ENCODE peak calls at places on chromosomes 12 and 14, in four cellular contexts. X is fibroblast of mammary gland, Y is globus pallidus, K is hepatic stellate cell. I is an unnamed sample.

GRCh38 chr12:53073881-53074280 is 5.3 kb downstream of the SPRYD3 start:
- DNase-seq in X (peak; percentile 31), Y (no peak), K (no peak), I (no peak)

GRCh38 chr14:92950773-92951172 is 27.8 kb downstream of the CHGA start:
- DNase-seq in X (peak; percentile 24), Y (no peak), K (peak; percentile 63), I (no peak)

GRCh38 chr12:52523825-52524224 is 3.6 kb upstream of the KRT5 start:
- DNase-seq in X (no peak), Y (no peak), K (no peak), I (no peak)

GRCh38 chr14:23141706-23142467 is 22.8 kb upstream of the CEBPE start:
- DNase-seq in X (peak; percentile 27), Y (no peak), K (peak; percentile 31), I (no peak)

GRCh38 chr14:32571551-32571950 is 242.5 kb downstream of the AKAP6 start:
- DNase-seq in X (no peak), Y (no peak), K (no peak), I (no peak)

GRCh38 chr12:6167327-6168280 is 32.6 kb upstream of the CD9 start:
- DNase-seq in X (peak; percentile 98), Y (peak; percentile 56), K (peak; percentile 86), I (peak; percentile 48)

GRCh38 chr12:25769076-25769945 is 189.2 kb upstream of the RASSF8 start:
- DNase-seq in X (peak; percentile 90), Y (no peak), K (peak; percentile 57), I (no peak)

GRCh38 chr12:4012977-4013968 is 140.1 kb upstream of the PARP11 start:
- DNase-seq in X (no peak), Y (no peak), K (no peak), I (no peak)

GRCh38 chr14:58769766-58770165 is 132.0 kb downstream of the DACT1 start:
- DNase-seq in X (no peak), Y (no peak), K (no peak), I (no peak)

GRCh38 chr14:57508756-57509155 is 15.1 kb upstream of the CCDC198 start:
- DNase-seq in X (no peak), Y (no peak), K (no peak), I (no peak)

GRCh38 chr12:70692681-70693288 is 55.6 kb upstream of the PTPRB start:
- DNase-seq in X (peak; percentile 24), Y (no peak), K (peak; percentile 32), I (no peak)